ENCODE peak calls at places on chromosomes 5 and 9, in eight cellular contexts. K is naive thymus-derived CD4-positive, alpha-beta T cell; S is NCI-H2227 treated with DMSO at 0.1 percent for 48 hours; B is stomach; F is colonic mucosa; J is CD4-positive, alpha-beta T cell; M is HTR-8/SVneo; N is skeletal muscle cell. Z is an unnamed sample.

GRCh38 chr9:116198344-116198743 is 44.8 kb downstream of the PAPPA start:
- DNase-seq in K (no peak), S (no peak), B (no peak), F (no peak), J (no peak), M (no peak), N (no peak), Z (no peak)

GRCh38 chr5:149486726-149487635 is 64.3 kb downstream of the CSNK1A1 start:
- DNase-seq in K (no peak), S (no peak), B (no peak), F (no peak), J (no peak), M (no peak), N (no peak), Z (no peak)

GRCh38 chr9:76419782-76420380 is 25.7 kb upstream of the RFK start:
- DNase-seq in K (no peak), S (no peak), B (no peak), F (peak), J (no peak), M (no peak), N (no peak), Z (no peak)

GRCh38 chr5:10293907-10294662 is 13.6 kb downstream of the CMBL start:
- DNase-seq in K (no peak), S (no peak), B (no peak), F (no peak), J (no peak), M (no peak), N (no peak), Z (no peak)

GRCh38 chr5:99320461-99320860 is 391.7 kb upstream of the CHD1 start:
- DNase-seq in K (no peak), S (no peak), B (peak), F (no peak), J (no peak), M (no peak), N (no peak), Z (no peak)

GRCh38 chr9:109914280-109915027 is 134.5 kb downstream of the PALM2AKAP2 start:
- DNase-seq in K (no peak), S (no peak), B (no peak), F (no peak), J (no peak), M (no peak), N (peak), Z (no peak)

GRCh38 chr5:170355601-170356098 is 33.5 kb downstream of the KCNMB1 start:
- DNase-seq in K (no peak), S (no peak), B (peak), F (no peak), J (no peak), M (no peak), N (no peak), Z (no peak)

GRCh38 chr9:133023117-133023890 is 7.5 kb upstream of the GTF3C5 start:
- DNase-seq in K (peak), S (no peak), B (peak), F (peak), J (no peak), M (no peak), N (no peak), Z (no peak)

GRCh38 chr5:10469253-10470030 is 27.8 kb downstream of the ROPN1L start:
- DNase-seq in K (no peak), S (no peak), B (no peak), F (no peak), J (no peak), M (no peak), N (peak), Z (no peak)

GRCh38 chr5:96381526-96381925 is 51.5 kb downstream of the PCSK1 start:
- DNase-seq in K (no peak), S (peak), B (no peak), F (peak), J (no peak), M (no peak), N (no peak), Z (no peak)

GRCh38 chr9:6215562-6215961 is at the start of gene IL33:
- DNase-seq in K (no peak), S (no peak), B (no peak), F (no peak), J (no peak), M (no peak), N (no peak), Z (no peak)

GRCh38 chr9:99825158-99826046 is 3.7 kb downstream of the NR4A3 start:
- DNase-seq in K (peak), S (no peak), B (no peak), F (no peak), J (no peak), M (no peak), N (no peak), Z (no peak)

GRCh38 chr5:151523335-151523734 is 67.8 kb downstream of the FAT2 start:
- DNase-seq in K (peak), S (peak), B (no peak), F (peak), J (no peak), M (peak), N (no peak), Z (no peak)

GRCh38 chr9:92749071-92749933 is 15.3 kb downstream of the BICD2 start:
- DNase-seq in K (no peak), S (no peak), B (no peak), F (no peak), J (no peak), M (no peak), N (no peak), Z (no peak)

GRCh38 chr5:136655429-136655828 is 290.1 kb upstream of the TRPC7 start:
- DNase-seq in K (no peak), S (no peak), B (no peak), F (no peak), J (no peak), M (no peak), N (peak), Z (no peak)

GRCh38 chr9:27400334-27400875 is 103.5 kb upstream of the EQTN start:
- DNase-seq in K (no peak), S (no peak), B (no peak), F (no peak), J (no peak), M (no peak), N (no peak), Z (no peak)

GRCh38 chr9:131764568-131764967 is 24.7 kb upstream of the RAPGEF1 start:
- DNase-seq in K (no peak), S (no peak), B (no peak), F (no peak), J (no peak), M (no peak), N (no peak), Z (no peak)

GRCh38 chr5:9094582-9094981 is 451.3 kb downstream of the SEMA5A start:
- DNase-seq in K (no peak), S (no peak), B (no peak), F (no peak), J (no peak), M (no peak), N (peak), Z (no peak)

GRCh38 chr9:16866542-16866941 is 3.9 kb downstream of the BNC2 start:
- DNase-seq in K (no peak), S (peak), B (no peak), F (no peak), J (no peak), M (no peak), N (no peak), Z (no peak)

GRCh38 chr5:65742565-65743231 is 20.7 kb downstream of the NLN start:
- DNase-seq in K (peak), S (no peak), B (no peak), F (no peak), J (no peak), M (peak), N (peak), Z (no peak)

GRCh38 chr5:168651654-168652053 is 72.5 kb upstream of the PANK3 start:
- DNase-seq in K (no peak), S (no peak), B (no peak), F (no peak), J (no peak), M (peak), N (peak), Z (no peak)

GRCh38 chr9:114757984-114758383 is 47.9 kb downstream of the TNFSF15 start:
- DNase-seq in K (no peak), S (no peak), B (no peak), F (no peak), J (no peak), M (no peak), N (no peak), Z (no peak)

GRCh38 chr5:83488821-83489220 is 17.3 kb downstream of the VCAN start:
- DNase-seq in K (no peak), S (no peak), B (no peak), F (no peak), J (no peak), M (no peak), N (no peak), Z (no peak)

GRCh38 chr5:122921826-122922225 is 76.4 kb downstream of the SNX24 start:
- DNase-seq in K (no peak), S (peak), B (no peak), F (no peak), J (no peak), M (no peak), N (peak), Z (no peak)

GRCh38 chr9:136361047-136361756 is 2.3 kb downstream of the DNLZ start:
- DNase-seq in K (no peak), S (no peak), B (no peak), F (no peak), J (no peak), M (no peak), N (no peak), Z (no peak)

GRCh38 chr5:133944263-133945230 is 23.9 kb downstream of the C5orf15 start:
- DNase-seq in K (no peak), S (peak), B (peak), F (peak), J (no peak), M (peak), N (no peak), Z (no peak)

GRCh38 chr9:128082173-128082572 is 14.1 kb downstream of the SLC25A25 start:
- DNase-seq in K (no peak), S (peak), B (no peak), F (no peak), J (no peak), M (no peak), N (no peak), Z (no peak)

GRCh38 chr5:110075656-110076055 is 385.9 kb downstream of the MAN2A1 start:
- DNase-seq in K (no peak), S (no peak), B (no peak), F (no peak), J (no peak), M (no peak), N (no peak), Z (no peak)

GRCh38 chr5:61318374-61318773 is 13.7 kb upstream of the ZSWIM6 start:
- DNase-seq in K (no peak), S (no peak), B (no peak), F (no peak), J (no peak), M (no peak), N (no peak), Z (no peak)

GRCh38 chr5:137344723-137345322 is 154.3 kb downstream of the SPOCK1 start:
- DNase-seq in K (no peak), S (no peak), B (peak), F (peak), J (no peak), M (peak), N (peak), Z (no peak)

GRCh38 chr5:29218138-29218537 is 1975.3 kb upstream of the CDH6 start:
- DNase-seq in K (no peak), S (no peak), B (no peak), F (no peak), J (no peak), M (no peak), N (no peak), Z (no peak)

GRCh38 chr5:96852769-96853168 is 23.5 kb upstream of the ERAP2 start:
- DNase-seq in K (no peak), S (no peak), B (no peak), F (no peak), J (no peak), M (no peak), N (no peak), Z (no peak)

GRCh38 chr5:127029513-127030258 is 672 bp downstream of the MARCHF3 start:
- DNase-seq in K (peak), S (peak), B (peak), F (peak), J (peak), M (peak), N (no peak), Z (peak)

GRCh38 chr5:170483701-170484458 is 19.9 kb upstream of the KCNIP1 start:
- DNase-seq in K (no peak), S (no peak), B (no peak), F (no peak), J (no peak), M (peak), N (no peak), Z (no peak)

GRCh38 chr5:140345919-140346347 is 470 bp downstream of the HBEGF start:
- DNase-seq in K (no peak), S (peak), B (peak), F (peak), J (no peak), M (peak), N (no peak), Z (no peak)

Z was measured in activated T-helper 9 cell treated with anti-CD3 and anti-CD28 coated beads, Interleukin-2, amount 50 U/mL, for 16 hours.